ENCODE peak calls at places on chromosomes 3 and 15, in six cellular contexts. V is adrenal gland, M is heart right ventricle, C is lower lobe of right lung, X is Peyer's patch, N is mammary epithelial cell. H is an unnamed sample.

GRCh38 chr15:71651750-71652186 is 158.6 kb upstream of the NR2E3 start:
- DNase-seq in V (peak; percentile 57), X (no peak), C (no peak), M (no peak), N (peak; percentile 65), H (no peak)

GRCh38 chr15:74619916-74620635 is 4.4 kb downstream of the CLK3 start:
- DNase-seq in N (no peak), X (no peak), M (no peak), C (peak; percentile 40), V (no peak), H (no peak)

GRCh38 chr3:32432045-32432710 is 40.5 kb downstream of the CMTM7 start:
- DNase-seq in V (peak; percentile 41), M (no peak), N (no peak), C (no peak), X (no peak), H (no peak)

GRCh38 chr15:89090791-89091666 is 2.8 kb downstream of the ABHD2 start:
- DNase-seq in N (peak; percentile 53), X (peak; percentile 74), C (peak; percentile 85), M (peak; percentile 78), V (peak; percentile 91), H (peak; percentile 76)

GRCh38 chr15:48029656-48030055 is 91.1 kb upstream of the SLC24A5 start:
- DNase-seq in M (no peak), C (no peak), N (no peak), V (no peak), X (no peak), H (no peak)

GRCh38 chr3:149576071-149576564 is 81.7 kb downstream of the WWTR1 start:
- DNase-seq in X (no peak), C (no peak), V (no peak), M (peak; percentile 68), N (peak; percentile 99), H (no peak)

GRCh38 chr3:132535575-132536441 is 61.3 kb upstream of the ACKR4 start:
- DNase-seq in C (no peak), X (peak; percentile 27), M (peak; percentile 78), N (peak; percentile 50), V (peak; percentile 90), H (peak; percentile 55)

GRCh38 chr15:68290715-68291114 is 13.2 kb downstream of the FEM1B start:
- DNase-seq in V (no peak), M (no peak), X (no peak), C (no peak), N (no peak), H (no peak)

GRCh38 chr3:5217824-5218595 is 30.5 kb downstream of the EDEM1 start:
- DNase-seq in N (no peak), V (no peak), M (no peak), X (no peak), C (no peak), H (peak; percentile 14)

GRCh38 chr15:44535509-44536297 is 1.2 kb upstream of the EIF3J start:
- DNase-seq in V (peak; percentile 72), M (peak; percentile 23), N (no peak), X (peak; percentile 45), C (no peak), H (no peak)

GRCh38 chr3:72665701-72666443 is 182.4 kb downstream of the SHQ1 start:
- DNase-seq in M (peak; percentile 15), C (no peak), V (peak; percentile 79), N (peak; percentile 21), X (peak; percentile 44), H (peak; percentile 38)

GRCh38 chr3:149713730-149714654 is 38.3 kb downstream of the COMMD2 start:
- DNase-seq in M (no peak), C (no peak), X (no peak), V (no peak), N (no peak), H (peak; percentile 64)

GRCh38 chr15:38129531-38130199 is 123.0 kb upstream of the SPRED1 start:
- DNase-seq in M (peak; percentile 85), N (peak; percentile 93), C (peak; percentile 67), V (peak; percentile 88), X (peak; percentile 24), H (no peak)

GRCh38 chr15:89177116-89177515 is 44.3 kb downstream of the RLBP1 start:
- DNase-seq in X (no peak), V (no peak), N (no peak), C (no peak), M (no peak), H (no peak)

GRCh38 chr15:73140154-73140553 is 87.9 kb downstream of the NEO1 start:
- DNase-seq in X (no peak), V (no peak), M (no peak), C (no peak), N (no peak), H (no peak)

GRCh38 chr3:192128060-192128459 is 599.3 kb downstream of the FGF12 start:
- DNase-seq in C (no peak), X (no peak), V (no peak), N (no peak), M (no peak), H (no peak)

GRCh38 chr3:46693897-46694235 is 387 bp upstream of the ALS2CL start:
- DNase-seq in X (peak; percentile 44), C (peak; percentile 67), V (peak; percentile 73), N (no peak), M (no peak), H (peak; percentile 82)

GRCh38 chr3:69699183-69699582 is 40.1 kb upstream of the MITF start:
- DNase-seq in N (peak; percentile 36), V (no peak), M (no peak), X (no peak), C (no peak), H (no peak)

GRCh38 chr3:35664460-35664919 is 25.2 kb downstream of the ARPP21 start:
- DNase-seq in M (peak; percentile 60), N (no peak), C (peak; percentile 30), V (peak; percentile 55), X (no peak), H (peak; percentile 51)

GRCh38 chr3:151925419-151925818 is 52.0 kb downstream of the SUCNR1 start:
- DNase-seq in N (peak; percentile 46), X (no peak), V (no peak), C (no peak), M (no peak), H (no peak)

GRCh38 chr15:42494998-42495360 is 455 bp upstream of the SNAP23 start:
- DNase-seq in M (peak; percentile 77), X (peak; percentile 34), C (no peak), N (peak; percentile 64), V (peak; percentile 67), H (no peak)

GRCh38 chr15:95923797-95924196 is 406.7 kb upstream of the NR2F2 start:
- DNase-seq in V (no peak), C (no peak), M (no peak), N (no peak), X (no peak), H (no peak)

GRCh38 chr3:62667714-62668113 is 207.5 kb downstream of the CADPS start:
- DNase-seq in X (no peak), V (no peak), M (no peak), N (no peak), C (no peak), H (no peak)

DNA sequence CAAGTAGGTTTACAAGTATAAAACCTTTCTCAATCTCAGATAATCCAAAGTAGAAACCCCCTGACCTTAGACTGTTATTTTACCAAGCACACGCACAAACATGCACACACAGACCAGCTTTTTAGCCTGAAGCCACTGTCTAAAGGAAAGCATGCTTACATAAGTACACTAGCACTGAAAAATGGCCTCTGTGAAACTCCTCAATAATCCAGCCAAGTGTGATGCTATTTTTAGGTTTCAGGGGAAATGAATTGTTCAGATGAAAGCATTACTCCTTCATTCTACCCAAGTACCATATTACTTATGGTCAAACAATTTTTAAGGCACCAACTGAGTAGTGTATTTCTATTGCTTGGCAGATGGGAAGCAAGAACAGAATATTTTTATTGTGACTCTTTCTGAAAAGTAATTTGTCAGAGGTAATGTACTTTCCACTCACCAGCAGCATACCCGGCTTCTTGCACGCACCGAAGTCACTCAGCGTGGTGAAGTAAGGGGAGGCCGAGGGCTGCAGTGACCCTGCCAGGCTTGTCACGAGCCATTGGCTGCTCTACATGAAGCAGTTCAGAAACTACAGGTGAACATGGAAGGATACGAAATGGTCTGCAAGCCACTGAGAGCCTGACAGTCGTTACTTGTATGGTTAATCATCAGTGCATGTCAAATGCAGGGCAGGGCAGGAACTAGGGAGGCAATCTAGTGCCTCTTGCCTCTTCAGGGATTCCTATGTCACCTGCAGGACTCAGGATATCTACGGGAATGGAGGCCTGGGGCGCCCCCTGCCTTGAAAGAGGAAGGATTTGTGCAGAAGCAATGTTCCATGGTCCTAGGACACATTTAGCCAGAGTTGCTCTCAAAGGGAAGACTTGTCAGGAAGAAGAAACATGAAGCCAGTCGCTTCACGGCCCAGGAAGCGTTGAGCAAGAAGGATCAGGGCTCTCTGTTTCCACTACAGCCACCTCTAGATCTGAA is 106.6 kb downstream of the GABRB3 start:
- DNase-seq in C (no peak), M (no peak), V (no peak), N (no peak), X (no peak), H (no peak)
- TF ChIP-seq CTCF in C (no peak), M (no peak), V (no peak), N (no peak), X (no peak), H (no peak)

DNA sequence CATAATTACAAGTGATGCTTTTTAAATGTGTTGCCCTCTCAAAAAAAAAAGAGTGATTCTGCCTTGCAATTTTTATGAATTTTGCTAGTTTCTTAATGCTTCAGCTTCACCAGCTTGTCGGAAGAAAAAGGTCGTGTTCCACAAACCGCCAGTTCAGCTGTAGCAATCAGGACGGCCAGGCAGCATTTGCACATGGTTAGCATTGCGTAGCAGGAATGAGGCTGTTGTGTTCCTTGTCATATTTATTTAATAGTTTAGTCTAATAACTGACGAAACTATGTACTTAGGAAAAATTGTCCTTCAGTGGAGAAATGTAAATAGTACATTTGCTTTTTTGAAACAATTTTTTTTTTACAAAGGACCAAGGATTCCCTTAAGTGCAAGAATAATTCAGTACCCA is 64.9 kb upstream of the SELENOK start:
- DNase-seq in N (no peak), V (no peak), M (no peak), X (no peak), C (no peak), H (no peak)
- H3K4me1 ChIP-seq in N (no peaks in the 10 kb centered on the region), V (no peaks in the 10 kb centered on the region), M (no peaks in the 10 kb centered on the region), X (no peaks in the 10 kb centered on the region), C (no peaks in the 10 kb centered on the region), H (no peaks in the 10 kb centered on the region)

GRCh38 chr3:52487788-52488691 is 7.1 kb upstream of the STAB1 start:
- DNase-seq in V (no peak), X (no peak), N (no peak), C (no peak), M (no peak), H (peak; percentile 19)
- H3K36me3 ChIP-seq in V (no peaks in the 10 kb centered on the region), X (no peaks in the 10 kb centered on the region), N (peaks cover 32% of the 10 kb centered on the region), C (peaks cover 83% of the 10 kb centered on the region), M (peaks cover 79% of the 10 kb centered on the region), H (peaks cover 53% of the 10 kb centered on the region)

GRCh38 chr15:101772921-101773320 is 30.4 kb upstream of the OR4F6 start:
- DNase-seq in M (no peak), V (no peak), N (no peak), X (no peak), C (no peak), H (no peak)

GRCh38 chr15:101775136-101775535 is 28.2 kb upstream of the OR4F6 start:
- DNase-seq in C (no peak), V (no peak), X (no peak), M (no peak), N (no peak), H (no peak)

DNA sequence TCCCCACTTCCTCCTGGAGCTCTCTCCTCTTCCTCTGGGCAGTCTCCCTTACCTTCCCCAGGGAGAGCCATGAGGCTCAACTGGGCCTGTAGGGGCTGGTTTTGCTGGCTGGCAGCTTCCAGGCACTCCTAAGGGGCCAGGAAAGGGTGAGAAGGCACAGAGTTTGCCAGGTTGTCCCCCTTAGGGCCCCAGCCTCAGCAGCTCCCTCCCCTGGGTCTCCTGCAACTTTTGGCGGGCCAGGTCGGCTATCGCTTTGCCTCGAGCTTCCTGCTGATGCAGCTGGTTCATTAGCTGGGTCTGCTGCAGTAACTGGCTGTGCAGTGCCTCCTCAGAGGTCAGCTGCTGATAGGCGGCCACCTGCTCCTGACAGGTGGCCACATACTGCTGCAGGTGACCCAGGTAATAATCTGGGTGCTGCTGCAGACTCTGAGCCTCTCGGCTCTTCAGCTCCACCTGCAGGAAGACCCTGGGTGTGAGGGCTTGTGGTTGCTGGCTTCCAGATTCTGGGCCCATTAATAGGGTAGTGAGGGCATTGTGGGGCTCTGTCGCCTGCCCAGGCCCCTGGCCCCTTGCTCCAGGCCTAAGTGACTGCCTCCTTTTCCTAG is 29.7 kb upstream of the OR4F6 start:
- DNase-seq in X (no peak), C (no peak), M (no peak), N (no peak), V (no peak), H (no peak)
- TF ChIP-seq CTCF in X (peak; percentile 34), C (peak; percentile 9), M (no peak), N (peak; percentile 52), V (no peak), H (no peak)

H was measured in pancreas.